ENCODE peak calls at places on chromosomes 4 and X, in ten cellular contexts. Y is ACHN, K is activated T-cell treated with anti-CD3 and anti-CD28 coated beads for 48 hours, F is transverse colon, D is ELR, N is COR-L47, Z is NCI-H1105, V is HT-29, I is D341Med, S is T1000. J is an unnamed sample.
A peak's percentile ranks its signal among the peaks of the same experiment; 100 is the strongest.

GRCh38 chr4:26372525-26373172 is 51.8 kb downstream of the RBPJ start:
- DNase-seq in Y (no peak), K (peak; percentile 18), F (no peak), D (peak; percentile 84), N (peak; percentile 73), Z (peak; percentile 10), V (peak; percentile 54), I (peak; percentile 46), S (peak; percentile 38), J (peak; percentile 54)

GRCh38 chr4:2335729-2336101 is 73.8 kb upstream of the MXD4 start:
- DNase-seq in Y (no peak), K (no peak), F (no peak), D (no peak), N (no peak), Z (no peak), V (no peak), I (no peak), S (no peak), J (no peak)

GRCh38 chrX:45360571-45360970 is 159.9 kb upstream of the DIPK2B start:
- DNase-seq in Y (no peak), K (no peak), F (no peak), D (peak; percentile 24), N (no peak), Z (no peak), V (no peak), I (no peak), S (no peak), J (peak; percentile 12)

GRCh38 chr4:128521634-128522253 is 234.1 kb upstream of the PGRMC2 start:
- DNase-seq in Y (no peak), K (no peak), F (no peak), D (peak; percentile 48), N (no peak), Z (no peak), V (no peak), I (no peak), S (no peak), J (no peak)

GRCh38 chr4:176186721-176187395 is 8.5 kb downstream of the SPATA4 start:
- DNase-seq in Y (no peak), K (no peak), F (no peak), D (no peak), N (no peak), Z (no peak), V (no peak), I (no peak), S (no peak), J (no peak)

GRCh38 chr4:77921701-77922100 is 59.1 kb downstream of the MRPL1 start:
- DNase-seq in Y (peak; percentile 79), K (no peak), F (no peak), D (peak; percentile 95), N (no peak), Z (no peak), V (peak; percentile 62), I (no peak), S (no peak), J (peak; percentile 46)

GRCh38 chr4:148112231-148112982 is 329.8 kb downstream of the NR3C2 start:
- DNase-seq in Y (no peak), K (no peak), F (no peak), D (peak; percentile 31), N (no peak), Z (no peak), V (no peak), I (no peak), S (no peak), J (no peak)

GRCh38 chrX:38050806-38051205 is 44.5 kb downstream of the SYTL5 start:
- DNase-seq in Y (no peak), K (no peak), F (no peak), D (no peak), N (no peak), Z (no peak), V (no peak), I (no peak), S (no peak), J (peak; percentile 3)

GRCh38 chr4:102642571-102643298 is 118.0 kb downstream of the MANBA start:
- DNase-seq in Y (no peak), K (no peak), F (no peak), D (peak; percentile 11), N (no peak), Z (no peak), V (no peak), I (no peak), S (no peak), J (no peak)